ENCODE peak calls at places on chromosomes 5 and 9, in eight cellular contexts. One of them, this sample, is unnamed.

GRCh38 chr5:27015758-27016157 is 22.6 kb downstream of the CDH9 start:
- DNase-seq in heart right ventricle: no peak
- DNase-seq in gastrocnemius medialis: no peak
- DNase-seq in AG09319: no peak
- DNase-seq in DMS 273 treated with DMSO at 0.1 percent for 48 hours: no peak
- DNase-seq in IMR-90: no peak
- DNase-seq in head of caudate nucleus: no peak
- DNase-seq in nucleus accumbens: no peak
- DNase-seq in this sample: no peak

GRCh38 chr5:147223951-147224791 is 10.7 kb upstream of the STK32A start:
- DNase-seq in heart right ventricle: peak; percentile 40
- DNase-seq in gastrocnemius medialis: no peak
- DNase-seq in AG09319: peak; percentile 20
- DNase-seq in DMS 273 treated with DMSO at 0.1 percent for 48 hours: no peak
- DNase-seq in IMR-90: peak; percentile 42
- DNase-seq in head of caudate nucleus: peak; percentile 63
- DNase-seq in nucleus accumbens: no peak
- DNase-seq in this sample: no peak

GRCh38 chr5:83148370-83148769 is 71.0 kb downstream of the XRCC4 start:
- DNase-seq in heart right ventricle: no peak
- DNase-seq in gastrocnemius medialis: no peak
- DNase-seq in AG09319: no peak
- DNase-seq in DMS 273 treated with DMSO at 0.1 percent for 48 hours: no peak
- DNase-seq in IMR-90: no peak
- DNase-seq in head of caudate nucleus: no peak
- DNase-seq in nucleus accumbens: no peak
- DNase-seq in this sample: no peak

GRCh38 chr5:84791153-84791552 is 406.5 kb upstream of the EDIL3 start:
- DNase-seq in heart right ventricle: no peak
- DNase-seq in gastrocnemius medialis: no peak
- DNase-seq in AG09319: no peak
- DNase-seq in DMS 273 treated with DMSO at 0.1 percent for 48 hours: no peak
- DNase-seq in IMR-90: no peak
- DNase-seq in head of caudate nucleus: no peak
- DNase-seq in nucleus accumbens: no peak
- DNase-seq in this sample: no peak

GRCh38 chr9:113397077-113397696 is 3.9 kb downstream of the ALAD start:
- DNase-seq in heart right ventricle: no peak
- DNase-seq in gastrocnemius medialis: no peak
- DNase-seq in AG09319: no peak
- DNase-seq in DMS 273 treated with DMSO at 0.1 percent for 48 hours: no peak
- DNase-seq in IMR-90: no peak
- DNase-seq in head of caudate nucleus: no peak
- DNase-seq in nucleus accumbens: no peak
- DNase-seq in this sample: no peak

GRCh38 chr5:13704401-13704800 is 240.1 kb downstream of the DNAH5 start:
- DNase-seq in heart right ventricle: no peak
- DNase-seq in gastrocnemius medialis: no peak
- DNase-seq in AG09319: no peak
- DNase-seq in DMS 273 treated with DMSO at 0.1 percent for 48 hours: no peak
- DNase-seq in IMR-90: no peak
- DNase-seq in head of caudate nucleus: no peak
- DNase-seq in nucleus accumbens: no peak
- DNase-seq in this sample: no peak

GRCh38 chr9:137166242-137167112 is 3.4 kb downstream of the LRRC26 start:
- DNase-seq in heart right ventricle: no peak
- DNase-seq in gastrocnemius medialis: no peak
- DNase-seq in AG09319: no peak
- DNase-seq in DMS 273 treated with DMSO at 0.1 percent for 48 hours: no peak
- DNase-seq in IMR-90: no peak
- DNase-seq in head of caudate nucleus: no peak
- DNase-seq in nucleus accumbens: no peak
- DNase-seq in this sample: no peak

GRCh38 chr9:135604437-135605237 is 34.7 kb downstream of the GLT6D1 start:
- DNase-seq in heart right ventricle: no peak
- DNase-seq in gastrocnemius medialis: no peak
- DNase-seq in AG09319: no peak
- DNase-seq in DMS 273 treated with DMSO at 0.1 percent for 48 hours: no peak
- DNase-seq in IMR-90: no peak
- DNase-seq in head of caudate nucleus: peak; percentile 20
- DNase-seq in nucleus accumbens: no peak
- DNase-seq in this sample: no peak

GRCh38 chr5:164500856-164501255 is 995.4 kb downstream of the MAT2B start:
- DNase-seq in heart right ventricle: no peak
- DNase-seq in gastrocnemius medialis: no peak
- DNase-seq in AG09319: no peak
- DNase-seq in DMS 273 treated with DMSO at 0.1 percent for 48 hours: no peak
- DNase-seq in IMR-90: no peak
- DNase-seq in head of caudate nucleus: no peak
- DNase-seq in nucleus accumbens: no peak
- DNase-seq in this sample: no peak

GRCh38 chr5:167792538-167792937 is 498.9 kb upstream of the WWC1 start:
- DNase-seq in heart right ventricle: no peak
- DNase-seq in gastrocnemius medialis: no peak
- DNase-seq in AG09319: no peak
- DNase-seq in DMS 273 treated with DMSO at 0.1 percent for 48 hours: no peak
- DNase-seq in IMR-90: no peak
- DNase-seq in head of caudate nucleus: no peak
- DNase-seq in nucleus accumbens: no peak
- DNase-seq in this sample: no peak

GRCh38 chr5:95843733-95844223 is 21.3 kb upstream of the GLRX start:
- DNase-seq in heart right ventricle: no peak
- DNase-seq in gastrocnemius medialis: no peak
- DNase-seq in AG09319: peak; percentile 46
- DNase-seq in DMS 273 treated with DMSO at 0.1 percent for 48 hours: no peak
- DNase-seq in IMR-90: no peak
- DNase-seq in head of caudate nucleus: no peak
- DNase-seq in nucleus accumbens: no peak
- DNase-seq in this sample: no peak

GRCh38 chr5:171445910-171446516 is 26.6 kb downstream of the FGF18 start:
- DNase-seq in heart right ventricle: peak; percentile 79
- DNase-seq in gastrocnemius medialis: no peak
- DNase-seq in AG09319: peak; percentile 22
- DNase-seq in DMS 273 treated with DMSO at 0.1 percent for 48 hours: no peak
- DNase-seq in IMR-90: peak; percentile 83
- DNase-seq in head of caudate nucleus: no peak
- DNase-seq in nucleus accumbens: no peak
- DNase-seq in this sample: peak; percentile 48

GRCh38 chr9:4581861-4582565 is 80.1 kb upstream of the PLPP6 start:
- DNase-seq in heart right ventricle: no peak
- DNase-seq in gastrocnemius medialis: no peak
- DNase-seq in AG09319: no peak
- DNase-seq in DMS 273 treated with DMSO at 0.1 percent for 48 hours: no peak
- DNase-seq in IMR-90: no peak
- DNase-seq in head of caudate nucleus: no peak
- DNase-seq in nucleus accumbens: no peak
- DNase-seq in this sample: no peak

GRCh38 chr9:120830151-120830550 is 12.6 kb downstream of the PSMD5 start:
- DNase-seq in heart right ventricle: no peak
- DNase-seq in gastrocnemius medialis: no peak
- DNase-seq in AG09319: no peak
- DNase-seq in DMS 273 treated with DMSO at 0.1 percent for 48 hours: no peak
- DNase-seq in IMR-90: peak; percentile 69
- DNase-seq in head of caudate nucleus: no peak
- DNase-seq in nucleus accumbens: no peak
- DNase-seq in this sample: no peak

GRCh38 chr9:120729796-120730195 is 15.5 kb upstream of the MEGF9 start:
- DNase-seq in heart right ventricle: no peak
- DNase-seq in gastrocnemius medialis: no peak
- DNase-seq in AG09319: no peak
- DNase-seq in DMS 273 treated with DMSO at 0.1 percent for 48 hours: no peak
- DNase-seq in IMR-90: no peak
- DNase-seq in head of caudate nucleus: no peak
- DNase-seq in nucleus accumbens: no peak
- DNase-seq in this sample: no peak

GRCh38 chr5:83095973-83096539 is 18.7 kb downstream of the XRCC4 start:
- DNase-seq in heart right ventricle: no peak
- DNase-seq in gastrocnemius medialis: no peak
- DNase-seq in AG09319: no peak
- DNase-seq in DMS 273 treated with DMSO at 0.1 percent for 48 hours: no peak
- DNase-seq in IMR-90: peak; percentile 88
- DNase-seq in head of caudate nucleus: peak; percentile 39
- DNase-seq in nucleus accumbens: no peak
- DNase-seq in this sample: peak; percentile 41

GRCh38 chr5:50655810-50656205 is 10.6 kb upstream of the PARP8 start:
- DNase-seq in heart right ventricle: no peak
- DNase-seq in gastrocnemius medialis: no peak
- DNase-seq in AG09319: no peak
- DNase-seq in DMS 273 treated with DMSO at 0.1 percent for 48 hours: no peak
- DNase-seq in IMR-90: no peak
- DNase-seq in head of caudate nucleus: no peak
- DNase-seq in nucleus accumbens: no peak
- DNase-seq in this sample: no peak

GRCh38 chr5:139896718-139897117 is 101.1 kb downstream of the PSD2 start:
- DNase-seq in heart right ventricle: no peak
- DNase-seq in gastrocnemius medialis: no peak
- DNase-seq in AG09319: no peak
- DNase-seq in DMS 273 treated with DMSO at 0.1 percent for 48 hours: no peak
- DNase-seq in IMR-90: no peak
- DNase-seq in head of caudate nucleus: no peak
- DNase-seq in nucleus accumbens: no peak
- DNase-seq in this sample: no peak

This sample was measured in AG04450.